ENCODE peak calls at places on chromosomes 12 and 14, in ten cellular contexts. G is activated naive CD8-positive, alpha-beta T cell treated with anti-CD3 and anti-CD28 coated beads, Interleukin-2, amount 50 U/mL, for 16 hours; N is stimulated activated CD8-positive, alpha-beta memory T cell treated with anti-CD3 and anti-CD28 coated beads, Interleukin-15, amount 100 ng/mL, for 24 hours; J is naive thymus-derived CD4-positive, alpha-beta T cell; D is activated CD4-positive, alpha-beta T cell treated with anti-CD3 and anti-CD28 coated beads, Interleukin-2, amount 50 U/mL, for 24 hours; O is fibroblast of the conjunctiva; I is stimulated activated CD4-positive, alpha-beta T cell treated with anti-CD3 and anti-CD28 coated beads, TNF-alpha, amount 100 ng/mL, for 4 hours; W is HL-60; Y is hypothalamus; A is amniotic stem cell. M is an unnamed sample.

GRCh38 chr12:16611146-16611545 is 5.2 kb upstream of the LMO3 start:
- DNase-seq in D (no peak), A (no peak), O (no peak), Y (no peak), G (no peak), J (no peak), I (no peak), W (no peak), N (no peak), M (no peak)

GRCh38 chr12:109738209-109738608 is 24.6 kb downstream of the FAM222A start:
- DNase-seq in I (no peak), N (no peak), A (no peak), J (no peak), W (no peak), G (no peak), D (no peak), O (no peak), Y (no peak), M (no peak)

GRCh38 chr14:89425931-89426330 is 8.9 kb upstream of the FOXN3 start:
- DNase-seq in W (no peak), N (no peak), G (no peak), J (no peak), I (no peak), Y (no peak), D (no peak), O (peak), A (peak), M (peak)

GRCh38 chr12:6205144-6205539 is 4.9 kb downstream of the CD9 start:
- DNase-seq in D (no peak), W (no peak), G (no peak), N (no peak), J (no peak), O (no peak), A (no peak), I (no peak), Y (no peak), M (no peak)

GRCh38 chr12:52798003-52798670 is 2.2 kb upstream of the KRT3 start:
- DNase-seq in O (no peak), Y (no peak), G (no peak), I (no peak), W (no peak), N (no peak), D (no peak), A (no peak), J (no peak), M (no peak)

GRCh38 chr12:12803186-12803585 is 10.0 kb upstream of the DDX47 start:
- DNase-seq in N (no peak), I (peak), W (peak), A (peak), D (no peak), O (peak), G (no peak), Y (no peak), J (no peak), M (peak)

GRCh38 chr14:26204362-26204953 is 393.4 kb downstream of the NOVA1 start:
- DNase-seq in J (no peak), O (no peak), Y (no peak), A (no peak), W (no peak), G (no peak), D (no peak), N (no peak), I (no peak), M (no peak)

GRCh38 chr14:22664261-22664660 is 20.1 kb upstream of the OR6J1 start:
- DNase-seq in O (no peak), Y (no peak), W (no peak), J (no peak), A (no peak), I (no peak), N (no peak), D (no peak), G (no peak), M (peak)

GRCh38 chr12:79681008-79681590 is 9.7 kb downstream of the PAWR start:
- DNase-seq in W (no peak), O (no peak), Y (no peak), N (no peak), D (no peak), I (no peak), J (no peak), A (no peak), G (no peak), M (no peak)

GRCh38 chr12:468671-469389 is 9.1 kb downstream of the B4GALNT3 start:
- DNase-seq in D (no peak), O (no peak), J (no peak), Y (no peak), I (no peak), N (no peak), W (no peak), A (no peak), G (no peak), M (no peak)

GRCh38 chr14:41662780-41663477 is 56.3 kb downstream of the LRFN5 start:
- DNase-seq in Y (no peak), D (no peak), W (no peak), G (no peak), N (no peak), A (no peak), O (no peak), J (no peak), I (no peak), M (peak)

GRCh38 chr12:112025808-112026375 is 12.7 kb downstream of the ERP29 start:
- DNase-seq in J (no peak), W (no peak), O (no peak), A (no peak), I (no peak), Y (no peak), D (no peak), G (no peak), N (no peak), M (no peak)

GRCh38 chr12:26212988-26213387 is 17.6 kb downstream of the SSPN start:
- DNase-seq in I (no peak), A (no peak), W (no peak), J (no peak), Y (no peak), D (no peak), N (no peak), G (no peak), O (no peak), M (no peak)

GRCh38 chr14:96038920-96039632 is at the start of gene C14orf132:
- DNase-seq in G (peak), J (peak), N (peak), W (no peak), A (no peak), O (peak), Y (no peak), I (peak), D (peak), M (no peak)

GRCh38 chr12:51755251-51755650 is 93.3 kb downstream of the FIGNL2 start:
- DNase-seq in J (no peak), N (no peak), A (no peak), Y (no peak), O (no peak), I (no peak), D (no peak), G (no peak), W (no peak), M (no peak)

GRCh38 chr12:76143343-76144252 is 59.1 kb upstream of the NAP1L1 start:
- DNase-seq in D (no peak), G (no peak), I (no peak), O (no peak), W (no peak), A (no peak), Y (no peak), J (no peak), N (no peak), M (no peak)

GRCh38 chr14:100474176-100474575 is 113.0 kb downstream of the BEGAIN start:
- DNase-seq in N (no peak), D (no peak), O (no peak), J (no peak), A (no peak), I (no peak), W (no peak), Y (no peak), G (no peak), M (no peak)

GRCh38 chr14:90168425-90169105 is 87.8 kb upstream of the PSMC1 start:
- DNase-seq in J (no peak), I (no peak), O (no peak), G (no peak), D (no peak), N (no peak), Y (no peak), A (no peak), W (no peak), M (no peak)

GRCh38 chr12:67069451-67070306 is 199.5 kb upstream of the CAND1 start:
- DNase-seq in D (peak), O (no peak), G (no peak), W (peak), J (peak), I (peak), N (peak), A (no peak), Y (no peak), M (peak)

GRCh38 chr14:100679707-100680438 is 46.8 kb upstream of the DLK1 start:
- DNase-seq in A (peak), W (no peak), J (no peak), G (no peak), D (no peak), I (no peak), N (no peak), O (peak), Y (no peak), M (peak)

GRCh38 chr12:1670244-1670814 is 20.5 kb upstream of the ADIPOR2 start:
- DNase-seq in O (no peak), I (no peak), W (no peak), N (no peak), Y (no peak), A (no peak), J (no peak), G (no peak), D (no peak), M (no peak)

GRCh38 chr12:92146865-92147264 is 1.2 kb upstream of the BTG1 start:
- DNase-seq in W (no peak), O (no peak), J (peak), D (no peak), A (no peak), I (no peak), Y (no peak), N (no peak), G (no peak), M (no peak)

GRCh38 chr14:73789996-73790581 is 61.5 kb upstream of the PTGR2 start:
- DNase-seq in Y (no peak), N (no peak), W (no peak), J (no peak), A (peak), O (peak), G (no peak), I (no peak), D (no peak), M (no peak)

GRCh38 chr14:39060818-39061437 is 42.1 kb downstream of the SEC23A start:
- DNase-seq in J (no peak), Y (no peak), N (no peak), I (no peak), W (no peak), O (no peak), D (no peak), A (no peak), G (no peak), M (no peak)

GRCh38 chr14:35197015-35197414 is 74.7 kb downstream of the PRORP start:
- DNase-seq in N (no peak), G (no peak), I (no peak), W (no peak), Y (no peak), J (no peak), D (no peak), O (peak), A (no peak), M (no peak)

GRCh38 chr14:100076133-100076532 is 10.9 kb downstream of the EVL start:
- DNase-seq in O (no peak), W (peak), D (no peak), I (no peak), G (no peak), J (no peak), A (no peak), Y (no peak), N (no peak), M (peak)

GRCh38 chr12:106296179-106296877 is 6.2 kb upstream of the TCP11L2 start:
- DNase-seq in W (no peak), O (no peak), A (no peak), G (no peak), N (no peak), Y (no peak), J (no peak), I (no peak), D (no peak), M (peak)

GRCh38 chr14:94601961-94602391 is 10.2 kb upstream of the SERPINA3 start:
- DNase-seq in N (no peak), J (no peak), W (no peak), D (no peak), G (no peak), A (peak), O (peak), Y (no peak), I (no peak), M (peak)

GRCh38 chr14:102192840-102193502 is 53.3 kb downstream of the WDR20 start:
- DNase-seq in Y (no peak), A (no peak), N (no peak), J (no peak), O (no peak), D (no peak), I (no peak), W (no peak), G (no peak), M (no peak)

GRCh38 chr12:58309806-58310205 is 368.4 kb downstream of the ATP23 start:
- DNase-seq in J (no peak), W (no peak), I (no peak), A (no peak), Y (no peak), D (no peak), N (no peak), O (no peak), G (no peak), M (no peak)

GRCh38 chr12:121711925-121712461 is 559 bp upstream of the TMEM120B start:
- DNase-seq in Y (no peak), O (no peak), N (no peak), D (no peak), I (no peak), J (no peak), G (no peak), A (no peak), W (no peak), M (peak)

GRCh38 chr12:120080043-120080400 is 36.5 kb downstream of the RAB35 start:
- DNase-seq in J (no peak), D (no peak), A (no peak), I (no peak), Y (no peak), N (no peak), G (no peak), W (no peak), O (no peak), M (no peak)

GRCh38 chr12:42382013-42382696 is 56.2 kb downstream of the PPHLN1 start:
- DNase-seq in I (no peak), G (no peak), D (no peak), O (no peak), A (no peak), J (no peak), N (no peak), Y (no peak), W (peak), M (no peak)

GRCh38 chr12:118377005-118377890 is 893 bp downstream of the SUDS3 start:
- DNase-seq in J (no peak), A (no peak), D (no peak), N (no peak), G (no peak), O (no peak), Y (no peak), I (no peak), W (no peak), M (no peak)

GRCh38 chr12:24499151-24500146 is 449.5 kb downstream of the BCAT1 start:
- DNase-seq in N (no peak), W (no peak), J (no peak), I (no peak), G (no peak), O (peak), D (no peak), Y (no peak), A (peak), M (no peak)

GRCh38 chr12:68162374-68162773 is 2.8 kb upstream of the IFNG start:
- DNase-seq in N (no peak), W (no peak), J (no peak), D (no peak), I (no peak), G (no peak), A (no peak), Y (no peak), O (no peak), M (no peak)